ENCODE peak calls at places on chromosomes 13 and 19, in four cellular contexts. O, V, S and Z are unnamed samples.

GRCh38 chr19:2648528-2648937 is 54.0 kb downstream of the GNG7 start:
- ATAC-seq in O (peak; percentile 95), V (peak; percentile 92), S (peak; percentile 95), Z (peak; percentile 78)

GRCh38 chr19:16435999-16436650 is 35.6 kb downstream of the EPS15L1 start:
- ATAC-seq in O (peak; percentile 63), V (no peak), S (peak; percentile 85), Z (no peak)

GRCh38 chr13:27791901-27792392 is 336 bp upstream of the GSX1 start:
- ATAC-seq in O (no peak), V (no peak), S (no peak), Z (no peak)

GRCh38 chr19:8899356-8899755 is 67.2 kb downstream of the MBD3L1 start:
- ATAC-seq in O (no peak), V (no peak), S (no peak), Z (no peak)

GRCh38 chr19:524062-524674 is 7.4 kb upstream of the CDC34 start:
- ATAC-seq in O (no peak), V (peak; percentile 40), S (peak; percentile 52), Z (no peak)

GRCh38 chr19:18291019-18291524 is 9.7 kb upstream of the JUND start:
- ATAC-seq in O (peak; percentile 15), V (no peak), S (no peak), Z (no peak)

GRCh38 chr19:33280351-33280921 is 21.9 kb downstream of the CEBPA start:
- ATAC-seq in O (peak; percentile 93), V (no peak), S (no peak), Z (no peak)

GRCh38 chr13:20391597-20392452 is 133.8 kb downstream of the CRYL1 start:
- ATAC-seq in O (no peak), V (no peak), S (no peak), Z (no peak)

GRCh38 chr13:33180009-33180804 is 105.3 kb downstream of the STARD13 start:
- ATAC-seq in O (no peak), V (no peak), S (no peak), Z (no peak)

GRCh38 chr13:42574435-42575311 is 721 bp downstream of the TNFSF11 start:
- ATAC-seq in O (peak; percentile 82), V (no peak), S (no peak), Z (no peak)

GRCh38 chr13:44868397-44868796 is 120.9 kb downstream of the NUFIP1 start:
- ATAC-seq in O (peak; percentile 93), V (no peak), S (no peak), Z (no peak)

DNA sequence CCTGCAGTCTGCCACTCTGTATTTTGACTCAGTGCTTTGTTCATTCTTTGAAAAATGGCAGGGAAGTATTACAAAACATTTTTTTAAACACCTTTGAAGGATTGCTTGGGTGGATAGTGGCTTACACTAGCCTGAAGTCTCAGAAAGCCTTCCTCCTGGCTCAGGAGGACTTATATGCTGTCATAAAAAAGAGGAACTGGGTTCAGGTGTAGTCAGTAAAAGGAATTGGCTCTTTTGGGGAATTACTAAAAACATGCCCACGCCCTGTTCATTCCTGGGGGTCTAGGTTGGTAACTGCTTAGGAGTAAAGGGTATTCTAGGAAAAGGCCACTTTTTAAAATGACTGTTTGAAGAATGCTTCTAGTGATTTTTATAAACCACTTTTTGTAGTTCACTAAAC is 186.9 kb downstream of the SHISA2 start:
- ATAC-seq in O (no peak), V (no peak), S (no peak), Z (no peak)
- TF ChIP-seq CTCF in O (no peak), V (no peak), S (no peak), Z (no peak)

DNA sequence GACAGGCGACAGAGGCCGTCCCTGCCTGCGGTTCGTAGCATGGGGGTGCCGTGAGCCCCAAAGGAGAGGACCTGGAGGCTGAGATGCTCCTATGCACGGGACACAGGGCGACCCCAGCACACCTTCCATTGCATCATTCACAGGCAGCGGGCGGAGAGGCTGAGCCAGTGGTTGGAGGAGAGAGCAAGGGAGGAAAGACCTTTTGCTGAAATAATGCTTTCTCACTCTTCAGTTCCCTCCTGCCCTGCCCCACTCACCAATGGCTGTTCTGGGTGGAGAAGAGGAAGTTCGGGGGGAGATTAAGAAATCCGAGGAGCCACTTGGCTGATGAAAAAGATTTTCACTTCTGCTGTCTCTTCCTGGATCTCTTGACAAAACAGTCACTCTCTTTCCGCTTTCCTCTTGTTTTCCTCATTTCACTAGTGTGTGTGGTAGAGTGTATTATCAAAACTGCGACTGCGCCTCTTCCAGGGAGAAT is at the start of gene NLRP12:
- ATAC-seq in O (no peak), V (peak; percentile 82), S (peak; percentile 78), Z (peak; percentile 48)
- TF ChIP-seq EP300 in O (no peak), V (no peak), S (no peak), Z (no peak)

DNA sequence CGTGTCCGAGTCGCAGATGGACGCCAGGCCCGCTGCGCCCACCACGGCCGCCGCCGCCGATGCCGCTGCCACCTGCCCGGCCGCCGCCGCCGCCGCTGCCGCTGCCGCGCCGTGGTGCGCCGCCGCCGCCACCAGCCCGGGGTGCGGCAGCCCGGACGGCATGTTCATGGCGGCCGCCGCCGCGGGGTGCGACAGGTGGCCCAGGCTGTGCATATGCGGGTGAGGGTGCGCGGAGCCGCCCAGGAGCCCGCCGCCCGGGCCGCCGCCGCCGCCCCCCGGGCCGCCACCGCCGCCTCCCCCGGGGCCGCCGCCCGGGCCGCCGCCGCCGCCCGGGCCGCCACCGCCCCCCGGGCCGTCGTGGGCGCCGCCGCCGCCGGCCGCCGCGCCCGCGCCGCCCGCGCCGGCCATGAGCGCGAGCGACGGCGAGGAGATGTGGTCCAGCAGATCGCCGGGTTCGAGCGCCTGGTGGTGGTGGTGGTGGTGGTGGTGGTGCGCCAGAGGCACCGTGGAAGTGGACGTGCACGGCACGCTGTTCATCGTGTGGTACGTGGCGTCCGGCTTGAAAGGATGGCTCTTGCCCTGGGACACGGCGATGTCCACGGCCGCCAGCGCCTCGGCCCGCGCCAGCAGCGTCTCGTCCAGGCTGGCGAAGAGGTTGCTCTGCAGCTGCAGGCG is 1.3 kb downstream of the POU4F1 start:
- ATAC-seq in O (no peak), V (no peak), S (no peak), Z (no peak)
- H3K27me3 ChIP-seq in O (peaks cover 17% of the 10 kb centered on the region), V (peaks cover 89% of the 10 kb centered on the region), S (no peaks in the 10 kb centered on the region), Z (peaks cover 97% of the 10 kb centered on the region)

DNA sequence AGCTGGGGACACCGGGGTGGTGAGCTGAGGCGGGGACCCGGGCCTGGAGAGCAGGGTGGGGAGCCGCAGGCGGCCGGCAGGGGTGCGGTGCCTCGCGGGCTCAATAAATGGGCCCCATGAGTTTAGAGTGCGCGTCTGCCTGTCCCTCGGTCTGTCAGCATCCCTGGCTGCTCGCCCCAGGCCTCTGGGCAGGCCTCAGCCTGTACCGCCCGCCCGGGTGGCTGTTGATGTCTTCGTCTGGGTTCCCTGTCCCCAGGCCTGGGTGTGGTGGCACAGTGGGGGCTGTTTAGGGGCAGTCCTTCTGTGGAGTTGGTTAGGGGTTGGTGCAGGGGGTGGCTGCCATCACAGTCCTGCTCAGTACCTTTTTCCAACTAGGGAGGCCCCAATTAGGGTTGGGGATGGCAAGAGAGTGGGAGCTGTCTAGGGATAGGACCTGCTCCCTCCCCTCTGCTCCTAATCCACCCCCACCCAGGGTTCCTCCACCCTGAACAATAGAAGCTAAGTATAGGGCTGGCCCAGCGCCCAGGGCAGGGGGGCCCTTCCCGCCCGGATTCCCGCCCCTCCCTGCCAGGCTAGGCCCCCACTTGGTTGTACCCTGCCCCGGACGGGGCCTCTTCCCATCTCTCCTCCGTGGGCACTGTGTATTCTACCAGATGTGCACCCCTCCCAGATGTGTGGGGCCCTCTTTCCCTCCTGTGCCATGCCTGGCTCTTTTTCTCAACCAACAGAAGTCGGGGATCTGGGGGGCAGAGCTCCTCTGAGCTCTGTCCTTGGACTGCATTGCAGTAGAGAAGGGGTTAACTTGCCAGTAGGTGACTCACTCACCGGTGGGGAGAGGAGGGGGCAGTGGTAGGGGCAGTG is 12.4 kb downstream of the CIC start:
- ATAC-seq in O (peak; percentile 7), V (no peak), S (peak; percentile 16), Z (no peak)
- TF ChIP-seq CTCF in O (no peak), V (peak; percentile 21), S (peak; percentile 4), Z (no peak)

GRCh38 chr13:63517376-63517775 is 2101.7 kb upstream of the PCDH20 start:
- ATAC-seq in O (no peak), V (no peak), S (no peak), Z (no peak)
- TF ChIP-seq EP300 in O (no peak), V (no peak), S (no peak), Z (no peak)

GRCh38 chr19:48419158-48419920 is 25.9 kb downstream of the GRIN2D start:
- ATAC-seq in O (peak; percentile 93), V (no peak), S (peak; percentile 69), Z (peak; percentile 49)
- H3K27me3 ChIP-seq in O (no peaks in the 10 kb centered on the region), V (no peaks in the 10 kb centered on the region), S (no peaks in the 10 kb centered on the region), Z (peaks cover 50% of the 10 kb centered on the region)

DNA sequence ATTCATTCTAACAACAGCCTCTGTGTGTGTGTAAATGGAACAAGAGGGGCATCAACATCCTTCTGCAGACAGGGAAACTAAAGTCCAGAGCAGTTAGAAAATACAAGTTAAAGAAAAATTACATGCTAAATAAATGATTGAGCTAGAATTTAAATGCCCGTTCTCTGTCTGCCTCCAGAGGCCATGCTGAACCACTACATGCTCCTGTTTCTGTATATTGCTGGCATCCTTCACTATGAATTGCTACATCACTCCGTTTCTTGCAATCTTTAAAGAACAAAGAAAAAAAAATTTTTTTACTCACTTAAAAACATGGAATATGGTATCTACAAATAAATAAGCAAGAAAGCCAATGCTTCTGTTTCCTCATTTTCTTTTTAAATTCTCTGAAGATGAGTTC is 47.9 kb downstream of the DCT start:
- ATAC-seq in O (no peak), V (no peak), S (no peak), Z (no peak)
- TF ChIP-seq CTCF in O (no peak), V (no peak), S (no peak), Z (no peak)

DNA sequence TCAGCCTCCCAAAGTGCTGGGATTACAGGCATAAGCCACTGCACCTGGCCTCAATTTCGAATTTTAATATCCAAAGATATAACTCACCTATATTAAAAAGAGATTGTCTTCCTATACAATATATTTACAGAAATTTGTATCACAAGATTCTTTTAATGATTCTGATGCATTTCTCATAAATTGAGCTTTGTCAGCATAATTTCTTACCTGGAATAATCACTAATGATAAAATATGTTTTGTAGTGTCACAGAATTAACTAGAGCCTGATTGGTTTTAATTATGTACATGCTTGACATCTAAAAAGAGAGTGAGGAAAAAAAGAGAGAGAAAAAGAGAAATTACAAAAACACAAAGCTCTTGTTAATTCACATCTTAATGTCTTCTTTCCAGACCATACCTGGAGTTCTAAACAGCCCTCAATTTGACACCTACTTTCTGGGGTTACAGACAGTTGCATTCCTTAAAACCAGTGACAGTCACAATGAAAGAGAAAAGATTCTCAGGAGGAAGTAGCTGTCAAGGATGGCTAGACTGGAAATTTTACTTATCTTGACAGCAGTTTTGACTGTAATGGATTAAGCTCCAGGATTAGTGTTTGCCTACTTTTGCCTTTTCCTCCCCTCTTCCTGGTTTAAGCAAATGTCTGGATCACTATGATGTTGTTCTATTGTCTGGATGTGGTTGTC is 214.4 kb downstream of the SPRY2 start:
- ATAC-seq in O (peak; percentile 56), V (no peak), S (no peak), Z (no peak)
- TF ChIP-seq EP300 in O (peak; percentile 26), V (no peak), S (no peak), Z (no peak)

DNA sequence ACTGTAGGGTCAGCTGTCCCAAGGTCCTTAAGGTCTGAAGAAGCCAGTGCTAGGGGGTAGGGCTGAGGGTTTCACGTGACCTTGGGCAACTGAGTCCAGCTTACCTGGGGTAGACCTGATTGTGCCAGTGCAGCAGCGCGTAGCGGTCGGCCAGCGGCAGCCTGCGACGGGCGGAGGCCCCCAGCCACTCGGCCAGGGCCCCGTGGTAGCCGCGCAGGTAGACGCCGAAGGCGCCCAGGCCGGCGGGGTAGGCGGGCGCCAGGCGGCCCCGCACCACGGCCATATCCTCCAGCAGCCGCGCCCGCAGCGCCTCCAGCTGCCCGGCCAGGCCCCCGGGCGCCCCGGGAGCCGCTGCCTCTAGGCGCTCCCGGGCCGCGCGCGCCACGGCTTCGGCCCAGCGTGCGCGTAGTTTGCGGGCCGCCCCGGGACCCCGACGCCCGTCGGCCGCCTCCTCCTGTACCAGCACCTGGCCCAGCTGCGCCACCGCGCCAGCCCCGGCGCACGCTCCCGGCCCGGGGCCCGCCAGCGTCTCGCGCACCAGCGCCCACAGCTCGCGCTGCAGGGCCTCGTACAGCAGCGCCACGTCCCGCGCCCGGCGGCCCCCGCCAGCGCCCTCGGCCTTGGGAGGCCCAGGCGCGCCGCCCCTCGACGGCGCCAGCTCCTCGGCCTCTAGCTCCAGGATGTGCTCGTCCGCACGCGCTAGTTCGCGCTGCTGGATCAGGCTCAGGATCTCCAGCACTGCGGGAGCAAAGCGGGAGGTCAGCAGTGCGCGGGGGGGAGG is 10.9 kb downstream of the EXOC3L2 start:
- ATAC-seq in O (no peak), V (no peak), S (no peak), Z (no peak)
- H3K27me3 ChIP-seq in O (no peaks in the 10 kb centered on the region), V (peaks cover 15% of the 10 kb centered on the region), S (no peaks in the 10 kb centered on the region), Z (peaks cover 72% of the 10 kb centered on the region)